ENCODE peak calls at places on chromosomes 16 and 17, in nine cellular contexts. One of them, this sample, is unnamed.

GRCh38 chr17:77546772-77547201 is 406.0 kb downstream of the SEC14L1 start:
- DNase-seq in skeletal muscle cell: no peak
- DNase-seq in AG09309: no peak
- DNase-seq in PC-9: no peak
- DNase-seq in NCI-H1105 treated with DMSO at 0.1 percent for 48 hours: no peak
- DNase-seq in H1: peak
- DNase-seq in Right ventricle myocardium superior: no peak
- DNase-seq in left ventricle myocardium inferior: no peak
- DNase-seq in T-helper 2 cell: no peak
- DNase-seq in this sample: no peak

GRCh38 chr17:61635913-61636432 is 45.0 kb upstream of the NACA2 start:
- DNase-seq in skeletal muscle cell: no peak
- DNase-seq in AG09309: no peak
- DNase-seq in PC-9: peak
- DNase-seq in NCI-H1105 treated with DMSO at 0.1 percent for 48 hours: peak
- DNase-seq in H1: peak
- DNase-seq in Right ventricle myocardium superior: no peak
- DNase-seq in left ventricle myocardium inferior: no peak
- DNase-seq in T-helper 2 cell: no peak
- DNase-seq in this sample: peak

GRCh38 chr17:69093279-69093789 is 32.6 kb upstream of the ABCA9 start:
- DNase-seq in skeletal muscle cell: no peak
- DNase-seq in AG09309: no peak
- DNase-seq in PC-9: no peak
- DNase-seq in NCI-H1105 treated with DMSO at 0.1 percent for 48 hours: no peak
- DNase-seq in H1: no peak
- DNase-seq in Right ventricle myocardium superior: no peak
- DNase-seq in left ventricle myocardium inferior: no peak
- DNase-seq in T-helper 2 cell: no peak
- DNase-seq in this sample: no peak

GRCh38 chr16:12229759-12230594 is 253.4 kb downstream of the SNX29 start:
- DNase-seq in skeletal muscle cell: no peak
- DNase-seq in AG09309: peak
- DNase-seq in PC-9: no peak
- DNase-seq in NCI-H1105 treated with DMSO at 0.1 percent for 48 hours: peak
- DNase-seq in H1: no peak
- DNase-seq in Right ventricle myocardium superior: no peak
- DNase-seq in left ventricle myocardium inferior: no peak
- DNase-seq in T-helper 2 cell: no peak
- DNase-seq in this sample: peak

GRCh38 chr17:57677301-57677700 is 67.8 kb downstream of the CCDC182 start:
- DNase-seq in skeletal muscle cell: no peak
- DNase-seq in AG09309: no peak
- DNase-seq in PC-9: no peak
- DNase-seq in NCI-H1105 treated with DMSO at 0.1 percent for 48 hours: peak
- DNase-seq in H1: peak
- DNase-seq in Right ventricle myocardium superior: no peak
- DNase-seq in left ventricle myocardium inferior: no peak
- DNase-seq in T-helper 2 cell: no peak
- DNase-seq in this sample: no peak

GRCh38 chr17:57551321-57552079 is 193.6 kb downstream of the CCDC182 start:
- DNase-seq in skeletal muscle cell: no peak
- DNase-seq in AG09309: no peak
- DNase-seq in PC-9: no peak
- DNase-seq in NCI-H1105 treated with DMSO at 0.1 percent for 48 hours: no peak
- DNase-seq in H1: no peak
- DNase-seq in Right ventricle myocardium superior: no peak
- DNase-seq in left ventricle myocardium inferior: no peak
- DNase-seq in T-helper 2 cell: no peak
- DNase-seq in this sample: no peak

GRCh38 chr16:57245472-57246113 is 534 bp downstream of the ARL2BP start:
- DNase-seq in skeletal muscle cell: no peak
- DNase-seq in AG09309: no peak
- DNase-seq in PC-9: no peak
- DNase-seq in NCI-H1105 treated with DMSO at 0.1 percent for 48 hours: no peak
- DNase-seq in H1: no peak
- DNase-seq in Right ventricle myocardium superior: peak
- DNase-seq in left ventricle myocardium inferior: peak
- DNase-seq in T-helper 2 cell: no peak
- DNase-seq in this sample: peak

GRCh38 chr17:79965806-79966205 is 69.9 kb downstream of the TBC1D16 start:
- DNase-seq in skeletal muscle cell: no peak
- DNase-seq in AG09309: no peak
- DNase-seq in PC-9: no peak
- DNase-seq in NCI-H1105 treated with DMSO at 0.1 percent for 48 hours: no peak
- DNase-seq in H1: no peak
- DNase-seq in Right ventricle myocardium superior: no peak
- DNase-seq in left ventricle myocardium inferior: peak
- DNase-seq in T-helper 2 cell: no peak
- DNase-seq in this sample: no peak

GRCh38 chr16:17213025-17213424 is 257.7 kb downstream of the XYLT1 start:
- DNase-seq in skeletal muscle cell: no peak
- DNase-seq in AG09309: no peak
- DNase-seq in PC-9: no peak
- DNase-seq in NCI-H1105 treated with DMSO at 0.1 percent for 48 hours: no peak
- DNase-seq in H1: no peak
- DNase-seq in Right ventricle myocardium superior: no peak
- DNase-seq in left ventricle myocardium inferior: no peak
- DNase-seq in T-helper 2 cell: no peak
- DNase-seq in this sample: no peak

GRCh38 chr17:34869636-34870035 is 91.6 kb downstream of the CCT6B start:
- DNase-seq in skeletal muscle cell: no peak
- DNase-seq in AG09309: no peak
- DNase-seq in PC-9: no peak
- DNase-seq in NCI-H1105 treated with DMSO at 0.1 percent for 48 hours: no peak
- DNase-seq in H1: no peak
- DNase-seq in Right ventricle myocardium superior: no peak
- DNase-seq in left ventricle myocardium inferior: no peak
- DNase-seq in T-helper 2 cell: no peak
- DNase-seq in this sample: no peak

GRCh38 chr17:78868391-78868790 is 27.8 kb upstream of the USP36 start:
- DNase-seq in skeletal muscle cell: peak
- DNase-seq in AG09309: peak
- DNase-seq in PC-9: no peak
- DNase-seq in NCI-H1105 treated with DMSO at 0.1 percent for 48 hours: no peak
- DNase-seq in H1: no peak
- DNase-seq in Right ventricle myocardium superior: no peak
- DNase-seq in left ventricle myocardium inferior: no peak
- DNase-seq in T-helper 2 cell: no peak
- DNase-seq in this sample: no peak

GRCh38 chr17:30824002-30824355 is 513 bp downstream of the CRLF3 start:
- DNase-seq in skeletal muscle cell: no peak
- DNase-seq in AG09309: no peak
- DNase-seq in PC-9: no peak
- DNase-seq in NCI-H1105 treated with DMSO at 0.1 percent for 48 hours: peak
- DNase-seq in H1: no peak
- DNase-seq in Right ventricle myocardium superior: no peak
- DNase-seq in left ventricle myocardium inferior: no peak
- DNase-seq in T-helper 2 cell: no peak
- DNase-seq in this sample: no peak

GRCh38 chr17:72342582-72343527 is 222.0 kb downstream of the SOX9 start:
- DNase-seq in skeletal muscle cell: no peak
- DNase-seq in AG09309: no peak
- DNase-seq in PC-9: no peak
- DNase-seq in NCI-H1105 treated with DMSO at 0.1 percent for 48 hours: no peak
- DNase-seq in H1: no peak
- DNase-seq in Right ventricle myocardium superior: peak
- DNase-seq in left ventricle myocardium inferior: peak
- DNase-seq in T-helper 2 cell: no peak
- DNase-seq in this sample: no peak

GRCh38 chr17:1438593-1439083 is 17.4 kb downstream of the CRK start:
- DNase-seq in skeletal muscle cell: no peak
- DNase-seq in AG09309: no peak
- DNase-seq in PC-9: peak
- DNase-seq in NCI-H1105 treated with DMSO at 0.1 percent for 48 hours: no peak
- DNase-seq in H1: no peak
- DNase-seq in Right ventricle myocardium superior: no peak
- DNase-seq in left ventricle myocardium inferior: no peak
- DNase-seq in T-helper 2 cell: no peak
- DNase-seq in this sample: no peak

GRCh38 chr16:75023019-75023418 is 24.2 kb downstream of the ZNRF1 start:
- DNase-seq in skeletal muscle cell: no peak
- DNase-seq in AG09309: no peak
- DNase-seq in PC-9: no peak
- DNase-seq in NCI-H1105 treated with DMSO at 0.1 percent for 48 hours: no peak
- DNase-seq in H1: no peak
- DNase-seq in Right ventricle myocardium superior: no peak
- DNase-seq in left ventricle myocardium inferior: no peak
- DNase-seq in T-helper 2 cell: no peak
- DNase-seq in this sample: no peak

GRCh38 chr17:49290690-49291326 is 60.2 kb upstream of the PHOSPHO1 start:
- DNase-seq in skeletal muscle cell: peak
- DNase-seq in AG09309: no peak
- DNase-seq in PC-9: no peak
- DNase-seq in NCI-H1105 treated with DMSO at 0.1 percent for 48 hours: no peak
- DNase-seq in H1: no peak
- DNase-seq in Right ventricle myocardium superior: no peak
- DNase-seq in left ventricle myocardium inferior: no peak
- DNase-seq in T-helper 2 cell: no peak
- DNase-seq in this sample: no peak

GRCh38 chr17:49741009-49741691 is 22.8 kb downstream of the FAM117A start:
- DNase-seq in skeletal muscle cell: no peak
- DNase-seq in AG09309: no peak
- DNase-seq in PC-9: no peak
- DNase-seq in NCI-H1105 treated with DMSO at 0.1 percent for 48 hours: no peak
- DNase-seq in H1: no peak
- DNase-seq in Right ventricle myocardium superior: no peak
- DNase-seq in left ventricle myocardium inferior: no peak
- DNase-seq in T-helper 2 cell: no peak
- DNase-seq in this sample: no peak

GRCh38 chr16:27425961-27426360 is 24.0 kb downstream of the IL21R start:
- DNase-seq in skeletal muscle cell: no peak
- DNase-seq in AG09309: no peak
- DNase-seq in PC-9: no peak
- DNase-seq in NCI-H1105 treated with DMSO at 0.1 percent for 48 hours: no peak
- DNase-seq in H1: no peak
- DNase-seq in Right ventricle myocardium superior: no peak
- DNase-seq in left ventricle myocardium inferior: no peak
- DNase-seq in T-helper 2 cell: no peak
- DNase-seq in this sample: no peak

GRCh38 chr17:82317394-82318168 is at the start of gene CD7:
- DNase-seq in skeletal muscle cell: no peak
- DNase-seq in AG09309: no peak
- DNase-seq in PC-9: no peak
- DNase-seq in NCI-H1105 treated with DMSO at 0.1 percent for 48 hours: no peak
- DNase-seq in H1: no peak
- DNase-seq in Right ventricle myocardium superior: no peak
- DNase-seq in left ventricle myocardium inferior: no peak
- DNase-seq in T-helper 2 cell: no peak
- DNase-seq in this sample: no peak

GRCh38 chr16:674968-675883 is at the start of gene RHBDL1:
- DNase-seq in skeletal muscle cell: no peak
- DNase-seq in AG09309: no peak
- DNase-seq in PC-9: no peak
- DNase-seq in NCI-H1105 treated with DMSO at 0.1 percent for 48 hours: no peak
- DNase-seq in H1: peak
- DNase-seq in Right ventricle myocardium superior: no peak
- DNase-seq in left ventricle myocardium inferior: no peak
- DNase-seq in T-helper 2 cell: no peak
- DNase-seq in this sample: no peak

GRCh38 chr17:7825206-7825980 is 8.6 kb upstream of the KDM6B start:
- DNase-seq in skeletal muscle cell: no peak
- DNase-seq in AG09309: no peak
- DNase-seq in PC-9: no peak
- DNase-seq in NCI-H1105 treated with DMSO at 0.1 percent for 48 hours: no peak
- DNase-seq in H1: no peak
- DNase-seq in Right ventricle myocardium superior: no peak
- DNase-seq in left ventricle myocardium inferior: no peak
- DNase-seq in T-helper 2 cell: no peak
- DNase-seq in this sample: no peak

GRCh38 chr17:46056800-46057304 is 57.8 kb downstream of the STH start:
- DNase-seq in skeletal muscle cell: peak
- DNase-seq in AG09309: peak
- DNase-seq in PC-9: no peak
- DNase-seq in NCI-H1105 treated with DMSO at 0.1 percent for 48 hours: no peak
- DNase-seq in H1: no peak
- DNase-seq in Right ventricle myocardium superior: no peak
- DNase-seq in left ventricle myocardium inferior: no peak
- DNase-seq in T-helper 2 cell: no peak
- DNase-seq in this sample: no peak

GRCh38 chr17:75723201-75723930 is 2.1 kb downstream of the ITGB4 start:
- DNase-seq in skeletal muscle cell: no peak
- DNase-seq in AG09309: no peak
- DNase-seq in PC-9: peak
- DNase-seq in NCI-H1105 treated with DMSO at 0.1 percent for 48 hours: no peak
- DNase-seq in H1: no peak
- DNase-seq in Right ventricle myocardium superior: peak
- DNase-seq in left ventricle myocardium inferior: peak
- DNase-seq in T-helper 2 cell: no peak
- DNase-seq in this sample: no peak

GRCh38 chr17:17959520-17960361 is 12.5 kb downstream of the TOM1L2 start:
- DNase-seq in skeletal muscle cell: no peak
- DNase-seq in AG09309: no peak
- DNase-seq in PC-9: no peak
- DNase-seq in NCI-H1105 treated with DMSO at 0.1 percent for 48 hours: no peak
- DNase-seq in H1: no peak
- DNase-seq in Right ventricle myocardium superior: no peak
- DNase-seq in left ventricle myocardium inferior: no peak
- DNase-seq in T-helper 2 cell: no peak
- DNase-seq in this sample: no peak

This sample was measured in NCI-H1092.